ENCODE peak calls at places on chromosomes 2 and 18, in ten cellular contexts. H, E, Q, M, P, S, F, U, K and N are unnamed samples.

GRCh38 chr2:233832869-233833812 is 21.2 kb downstream of the HJURP start:
- DNase-seq in H (no peak), E (no peak), Q (no peak), M (peak), P (peak), S (peak), F (peak), U (peak), K (no peak), N (no peak)

GRCh38 chr2:128026422-128027277 is 1.2 kb downstream of the SAP130 start:
- DNase-seq in H (no peak), E (no peak), Q (no peak), M (no peak), P (no peak), S (peak), F (no peak), U (peak), K (no peak), N (no peak)

GRCh38 chr2:226973821-226974220 is 138.0 kb downstream of the RHBDD1 start:
- DNase-seq in H (no peak), E (no peak), Q (no peak), M (no peak), P (no peak), S (no peak), F (no peak), U (no peak), K (no peak), N (no peak)

GRCh38 chr2:202638710-202639109 is 3.9 kb downstream of the FAM117B start:
- DNase-seq in H (no peak), E (no peak), Q (no peak), M (no peak), P (no peak), S (no peak), F (no peak), U (no peak), K (no peak), N (no peak)

GRCh38 chr18:61582205-61582710 is 249.0 kb downstream of the CDH20 start:
- DNase-seq in H (no peak), E (no peak), Q (no peak), M (no peak), P (no peak), S (no peak), F (no peak), U (no peak), K (no peak), N (no peak)

GRCh38 chr2:40244251-40245010 is 207.5 kb downstream of the SLC8A1 start:
- DNase-seq in H (no peak), E (peak), Q (no peak), M (peak), P (peak), S (peak), F (peak), U (peak), K (no peak), N (peak)

GRCh38 chr18:79775441-79776221 is 22.1 kb upstream of the KCNG2 start:
- DNase-seq in H (peak), E (no peak), Q (no peak), M (no peak), P (no peak), S (no peak), F (no peak), U (no peak), K (no peak), N (no peak)

GRCh38 chr2:44135771-44136170 is 32.9 kb upstream of the PPM1B start:
- DNase-seq in H (no peak), E (no peak), Q (no peak), M (no peak), P (no peak), S (no peak), F (no peak), U (peak), K (no peak), N (no peak)

GRCh38 chr2:161228511-161229240 is 68.4 kb downstream of the TANK start:
- DNase-seq in H (no peak), E (no peak), Q (no peak), M (no peak), P (no peak), S (no peak), F (no peak), U (peak), K (no peak), N (no peak)

GRCh38 chr2:46829240-46829970 is 86.2 kb downstream of the MCFD2 start:
- DNase-seq in H (no peak), E (no peak), Q (no peak), M (no peak), P (no peak), S (no peak), F (no peak), U (no peak), K (no peak), N (no peak)